ENCODE peak calls at places on chromosomes 13 and 19, in ten cellular contexts. One of them, this sample, is unnamed.

GRCh38 chr19:24033962-24034342 is 53.0 kb upstream of the ZNF254 start:
- DNase-seq in brain microvascular endothelial cell: peak; percentile 70
- DNase-seq in AG04450: peak; percentile 21
- DNase-seq in RWPE1: peak; percentile 47
- DNase-seq in fibroblast of pulmonary artery: peak; percentile 68
- DNase-seq in astrocyte: peak; percentile 57
- DNase-seq in dorsolateral prefrontal cortex: peak; percentile 54
- DNase-seq in progenitor cell of endocrine pancreas: no peak
- DNase-seq in CD8-positive, alpha-beta T cell: peak; percentile 34
- DNase-seq in psoas muscle: peak; percentile 60
- DNase-seq in this sample: peak; percentile 82

GRCh38 chr19:55447421-55448174 is 4.5 kb upstream of the SHISA7 start:
- DNase-seq in brain microvascular endothelial cell: no peak
- DNase-seq in AG04450: no peak
- DNase-seq in RWPE1: peak; percentile 67
- DNase-seq in fibroblast of pulmonary artery: peak; percentile 35
- DNase-seq in astrocyte: no peak
- DNase-seq in dorsolateral prefrontal cortex: peak; percentile 90
- DNase-seq in progenitor cell of endocrine pancreas: no peak
- DNase-seq in CD8-positive, alpha-beta T cell: no peak
- DNase-seq in psoas muscle: no peak
- DNase-seq in this sample: peak; percentile 53

GRCh38 chr19:13850910-13851753 is 25.8 kb upstream of the NANOS3 start:
- DNase-seq in brain microvascular endothelial cell: peak; percentile 92
- DNase-seq in AG04450: peak; percentile 88
- DNase-seq in RWPE1: peak; percentile 89
- DNase-seq in fibroblast of pulmonary artery: peak; percentile 91
- DNase-seq in astrocyte: peak; percentile 93
- DNase-seq in dorsolateral prefrontal cortex: no peak
- DNase-seq in progenitor cell of endocrine pancreas: no peak
- DNase-seq in CD8-positive, alpha-beta T cell: peak; percentile 81
- DNase-seq in psoas muscle: peak; percentile 95
- DNase-seq in this sample: peak; percentile 95

GRCh38 chr19:21092107-21092506 is 10.1 kb downstream of the ZNF714 start:
- DNase-seq in brain microvascular endothelial cell: no peak
- DNase-seq in AG04450: no peak
- DNase-seq in RWPE1: no peak
- DNase-seq in fibroblast of pulmonary artery: peak; percentile 54
- DNase-seq in astrocyte: peak; percentile 53
- DNase-seq in dorsolateral prefrontal cortex: no peak
- DNase-seq in progenitor cell of endocrine pancreas: no peak
- DNase-seq in CD8-positive, alpha-beta T cell: no peak
- DNase-seq in psoas muscle: no peak
- DNase-seq in this sample: no peak

GRCh38 chr19:38543807-38544568 is 73.8 kb downstream of the MAP4K1 start:
- DNase-seq in brain microvascular endothelial cell: peak; percentile 97
- DNase-seq in AG04450: peak; percentile 24
- DNase-seq in RWPE1: peak; percentile 94
- DNase-seq in fibroblast of pulmonary artery: peak; percentile 77
- DNase-seq in astrocyte: peak; percentile 81
- DNase-seq in dorsolateral prefrontal cortex: peak; percentile 84
- DNase-seq in progenitor cell of endocrine pancreas: no peak
- DNase-seq in CD8-positive, alpha-beta T cell: peak; percentile 16
- DNase-seq in psoas muscle: peak; percentile 94
- DNase-seq in this sample: peak; percentile 71

GRCh38 chr13:20303636-20304035 is 71.5 kb upstream of the GJB6 start:
- DNase-seq in brain microvascular endothelial cell: no peak
- DNase-seq in AG04450: no peak
- DNase-seq in RWPE1: no peak
- DNase-seq in fibroblast of pulmonary artery: no peak
- DNase-seq in astrocyte: peak; percentile 2
- DNase-seq in dorsolateral prefrontal cortex: no peak
- DNase-seq in progenitor cell of endocrine pancreas: no peak
- DNase-seq in CD8-positive, alpha-beta T cell: no peak
- DNase-seq in psoas muscle: no peak
- DNase-seq in this sample: no peak

GRCh38 chr13:114001331-114002008 is 27.6 kb upstream of the C13orf46 start:
- DNase-seq in brain microvascular endothelial cell: no peak
- DNase-seq in AG04450: no peak
- DNase-seq in RWPE1: no peak
- DNase-seq in fibroblast of pulmonary artery: no peak
- DNase-seq in astrocyte: no peak
- DNase-seq in dorsolateral prefrontal cortex: no peak
- DNase-seq in progenitor cell of endocrine pancreas: no peak
- DNase-seq in CD8-positive, alpha-beta T cell: no peak
- DNase-seq in psoas muscle: peak; percentile 46
- DNase-seq in this sample: no peak

GRCh38 chr19:55546822-55547614 is 1.7 kb upstream of the SBK3 start:
- DNase-seq in brain microvascular endothelial cell: peak; percentile 83
- DNase-seq in AG04450: peak; percentile 43
- DNase-seq in RWPE1: no peak
- DNase-seq in fibroblast of pulmonary artery: peak; percentile 77
- DNase-seq in astrocyte: peak; percentile 82
- DNase-seq in dorsolateral prefrontal cortex: no peak
- DNase-seq in progenitor cell of endocrine pancreas: no peak
- DNase-seq in CD8-positive, alpha-beta T cell: no peak
- DNase-seq in psoas muscle: peak; percentile 95
- DNase-seq in this sample: peak; percentile 89

GRCh38 chr19:2385053-2385721 is 25.1 kb downstream of the TMPRSS9 start:
- DNase-seq in brain microvascular endothelial cell: peak; percentile 59
- DNase-seq in AG04450: peak; percentile 27
- DNase-seq in RWPE1: peak; percentile 96
- DNase-seq in fibroblast of pulmonary artery: peak; percentile 55
- DNase-seq in astrocyte: peak; percentile 80
- DNase-seq in dorsolateral prefrontal cortex: no peak
- DNase-seq in progenitor cell of endocrine pancreas: no peak
- DNase-seq in CD8-positive, alpha-beta T cell: no peak
- DNase-seq in psoas muscle: peak; percentile 70
- DNase-seq in this sample: peak; percentile 93

GRCh38 chr19:13366529-13367143 is 139.6 kb downstream of the CACNA1A start:
- DNase-seq in brain microvascular endothelial cell: no peak
- DNase-seq in AG04450: no peak
- DNase-seq in RWPE1: peak; percentile 58
- DNase-seq in fibroblast of pulmonary artery: peak; percentile 54
- DNase-seq in astrocyte: peak; percentile 5
- DNase-seq in dorsolateral prefrontal cortex: no peak
- DNase-seq in progenitor cell of endocrine pancreas: no peak
- DNase-seq in CD8-positive, alpha-beta T cell: no peak
- DNase-seq in psoas muscle: no peak
- DNase-seq in this sample: peak; percentile 23

GRCh38 chr13:90564566-90564965 is 782.9 kb upstream of the MIR17HG start:
- DNase-seq in brain microvascular endothelial cell: no peak
- DNase-seq in AG04450: no peak
- DNase-seq in RWPE1: no peak
- DNase-seq in fibroblast of pulmonary artery: no peak
- DNase-seq in astrocyte: no peak
- DNase-seq in dorsolateral prefrontal cortex: no peak
- DNase-seq in progenitor cell of endocrine pancreas: no peak
- DNase-seq in CD8-positive, alpha-beta T cell: no peak
- DNase-seq in psoas muscle: no peak
- DNase-seq in this sample: no peak

GRCh38 chr13:113646921-113647340 is 11.1 kb downstream of the ATP4B start:
- DNase-seq in brain microvascular endothelial cell: no peak
- DNase-seq in AG04450: no peak
- DNase-seq in RWPE1: no peak
- DNase-seq in fibroblast of pulmonary artery: no peak
- DNase-seq in astrocyte: no peak
- DNase-seq in dorsolateral prefrontal cortex: peak; percentile 28
- DNase-seq in progenitor cell of endocrine pancreas: no peak
- DNase-seq in CD8-positive, alpha-beta T cell: no peak
- DNase-seq in psoas muscle: peak; percentile 40
- DNase-seq in this sample: no peak

GRCh38 chr19:6250909-6251308 is 28.9 kb downstream of the MLLT1 start:
- DNase-seq in brain microvascular endothelial cell: no peak
- DNase-seq in AG04450: no peak
- DNase-seq in RWPE1: no peak
- DNase-seq in fibroblast of pulmonary artery: no peak
- DNase-seq in astrocyte: no peak
- DNase-seq in dorsolateral prefrontal cortex: no peak
- DNase-seq in progenitor cell of endocrine pancreas: no peak
- DNase-seq in CD8-positive, alpha-beta T cell: no peak
- DNase-seq in psoas muscle: no peak
- DNase-seq in this sample: no peak

GRCh38 chr13:42497798-42498197 is 76.2 kb upstream of the TNFSF11 start:
- DNase-seq in brain microvascular endothelial cell: peak; percentile 86
- DNase-seq in AG04450: no peak
- DNase-seq in RWPE1: peak; percentile 77
- DNase-seq in fibroblast of pulmonary artery: peak; percentile 83
- DNase-seq in astrocyte: peak; percentile 65
- DNase-seq in dorsolateral prefrontal cortex: no peak
- DNase-seq in progenitor cell of endocrine pancreas: no peak
- DNase-seq in CD8-positive, alpha-beta T cell: no peak
- DNase-seq in psoas muscle: no peak
- DNase-seq in this sample: peak; percentile 55

GRCh38 chr19:56120371-56121179 is 520 bp downstream of the ZNF787 start:
- DNase-seq in brain microvascular endothelial cell: peak; percentile 53
- DNase-seq in AG04450: no peak
- DNase-seq in RWPE1: peak; percentile 80
- DNase-seq in fibroblast of pulmonary artery: peak; percentile 74
- DNase-seq in astrocyte: peak; percentile 59
- DNase-seq in dorsolateral prefrontal cortex: peak; percentile 54
- DNase-seq in progenitor cell of endocrine pancreas: peak; percentile 45
- DNase-seq in CD8-positive, alpha-beta T cell: peak; percentile 73
- DNase-seq in psoas muscle: peak; percentile 92
- DNase-seq in this sample: peak; percentile 87

GRCh38 chr13:97474581-97474980 is 40.6 kb downstream of the RAP2A start:
- DNase-seq in brain microvascular endothelial cell: no peak
- DNase-seq in AG04450: peak; percentile 8
- DNase-seq in RWPE1: no peak
- DNase-seq in fibroblast of pulmonary artery: no peak
- DNase-seq in astrocyte: no peak
- DNase-seq in dorsolateral prefrontal cortex: no peak
- DNase-seq in progenitor cell of endocrine pancreas: no peak
- DNase-seq in CD8-positive, alpha-beta T cell: no peak
- DNase-seq in psoas muscle: no peak
- DNase-seq in this sample: no peak

GRCh38 chr13:97478247-97478646 is 44.3 kb downstream of the RAP2A start:
- DNase-seq in brain microvascular endothelial cell: no peak
- DNase-seq in AG04450: no peak
- DNase-seq in RWPE1: no peak
- DNase-seq in fibroblast of pulmonary artery: no peak
- DNase-seq in astrocyte: no peak
- DNase-seq in dorsolateral prefrontal cortex: no peak
- DNase-seq in progenitor cell of endocrine pancreas: no peak
- DNase-seq in CD8-positive, alpha-beta T cell: no peak
- DNase-seq in psoas muscle: no peak
- DNase-seq in this sample: no peak

DNA sequence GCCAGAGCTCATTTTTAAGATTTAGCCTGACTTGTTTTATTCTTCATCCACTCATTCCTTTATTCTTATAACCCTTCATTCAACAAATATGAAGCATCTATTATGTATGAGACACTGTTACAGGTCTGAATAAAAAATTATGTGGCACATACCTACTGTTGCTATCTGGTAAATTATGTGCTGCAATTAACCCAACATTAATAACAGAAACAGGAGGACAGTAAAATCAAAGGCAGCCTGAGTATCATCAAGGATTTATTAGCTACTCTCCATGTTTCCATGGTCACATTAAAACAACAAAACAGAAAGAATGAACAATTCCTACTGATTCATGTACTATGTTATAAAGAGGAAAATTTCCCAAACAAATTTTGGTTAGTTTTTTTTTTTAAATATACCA is 43.9 kb downstream of the RAP2A start:
- DNase-seq in brain microvascular endothelial cell: no peak
- DNase-seq in AG04450: no peak
- DNase-seq in RWPE1: no peak
- DNase-seq in fibroblast of pulmonary artery: no peak
- DNase-seq in astrocyte: no peak
- DNase-seq in dorsolateral prefrontal cortex: no peak
- DNase-seq in progenitor cell of endocrine pancreas: no peak
- DNase-seq in CD8-positive, alpha-beta T cell: no peak
- DNase-seq in psoas muscle: no peak
- DNase-seq in this sample: no peak
- TF ChIP-seq CTCF in brain microvascular endothelial cell: no peak
- TF ChIP-seq CTCF in AG04450: no peak
- TF ChIP-seq CTCF in RWPE1: no peak
- TF ChIP-seq CTCF in fibroblast of pulmonary artery: no peak
- TF ChIP-seq CTCF in astrocyte: no peak
- TF ChIP-seq CTCF in dorsolateral prefrontal cortex: no peak
- TF ChIP-seq CTCF in progenitor cell of endocrine pancreas: no peak
- TF ChIP-seq CTCF in CD8-positive, alpha-beta T cell: no peak
- TF ChIP-seq CTCF in psoas muscle: no peak
- TF ChIP-seq CTCF in this sample: no peak

GRCh38 chr13:55963934-55964333 is 1176.8 kb upstream of the PRR20A start:
- DNase-seq in brain microvascular endothelial cell: no peak
- DNase-seq in AG04450: no peak
- DNase-seq in RWPE1: no peak
- DNase-seq in fibroblast of pulmonary artery: no peak
- DNase-seq in astrocyte: no peak
- DNase-seq in dorsolateral prefrontal cortex: no peak
- DNase-seq in progenitor cell of endocrine pancreas: no peak
- DNase-seq in CD8-positive, alpha-beta T cell: no peak
- DNase-seq in psoas muscle: no peak
- DNase-seq in this sample: no peak

GRCh38 chr13:55967055-55967454 is 1173.7 kb upstream of the PRR20A start:
- DNase-seq in brain microvascular endothelial cell: no peak
- DNase-seq in AG04450: no peak
- DNase-seq in RWPE1: no peak
- DNase-seq in fibroblast of pulmonary artery: no peak
- DNase-seq in astrocyte: no peak
- DNase-seq in dorsolateral prefrontal cortex: no peak
- DNase-seq in progenitor cell of endocrine pancreas: no peak
- DNase-seq in CD8-positive, alpha-beta T cell: no peak
- DNase-seq in psoas muscle: no peak
- DNase-seq in this sample: no peak
- TF ChIP-seq CTCF in brain microvascular endothelial cell: no peak
- TF ChIP-seq CTCF in AG04450: no peak
- TF ChIP-seq CTCF in RWPE1: no peak
- TF ChIP-seq CTCF in fibroblast of pulmonary artery: no peak
- TF ChIP-seq CTCF in astrocyte: no peak
- TF ChIP-seq CTCF in dorsolateral prefrontal cortex: no peak
- TF ChIP-seq CTCF in progenitor cell of endocrine pancreas: no peak
- TF ChIP-seq CTCF in CD8-positive, alpha-beta T cell: no peak
- TF ChIP-seq CTCF in psoas muscle: no peak
- TF ChIP-seq CTCF in this sample: no peak

DNA sequence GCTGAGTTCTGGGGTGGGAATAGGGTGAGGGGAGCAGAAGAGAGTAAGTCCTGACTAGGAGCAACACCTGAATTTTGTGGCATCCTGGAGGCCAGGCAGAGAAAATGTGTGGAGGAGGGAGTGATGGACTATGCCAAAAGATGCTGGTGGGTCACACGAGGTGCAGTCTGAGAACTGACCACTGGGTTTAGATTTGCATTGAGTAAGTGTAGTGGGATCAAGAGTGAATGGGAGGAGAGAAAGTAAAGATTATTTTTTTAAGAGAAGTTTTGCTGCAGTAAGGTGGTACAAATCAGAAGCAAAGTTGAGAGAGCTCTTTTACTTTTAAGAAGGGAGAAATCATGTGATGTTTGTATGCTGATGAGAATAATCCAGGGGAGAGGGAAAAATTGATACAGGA is 405.1 kb downstream of the DLEU7 start:
- DNase-seq in brain microvascular endothelial cell: no peak
- DNase-seq in AG04450: no peak
- DNase-seq in RWPE1: no peak
- DNase-seq in fibroblast of pulmonary artery: no peak
- DNase-seq in astrocyte: no peak
- DNase-seq in dorsolateral prefrontal cortex: no peak
- DNase-seq in progenitor cell of endocrine pancreas: no peak
- DNase-seq in CD8-positive, alpha-beta T cell: no peak
- DNase-seq in psoas muscle: no peak
- DNase-seq in this sample: no peak
- TF ChIP-seq CTCF in brain microvascular endothelial cell: no peak
- TF ChIP-seq CTCF in AG04450: no peak
- TF ChIP-seq CTCF in RWPE1: no peak
- TF ChIP-seq CTCF in fibroblast of pulmonary artery: no peak
- TF ChIP-seq CTCF in astrocyte: no peak
- TF ChIP-seq CTCF in dorsolateral prefrontal cortex: no peak
- TF ChIP-seq CTCF in progenitor cell of endocrine pancreas: no peak
- TF ChIP-seq CTCF in CD8-positive, alpha-beta T cell: no peak
- TF ChIP-seq CTCF in psoas muscle: no peak
- TF ChIP-seq CTCF in this sample: no peak

GRCh38 chr19:11749751-11750150 is 11.0 kb upstream of the ZNF823 start:
- DNase-seq in brain microvascular endothelial cell: no peak
- DNase-seq in AG04450: no peak
- DNase-seq in RWPE1: no peak
- DNase-seq in fibroblast of pulmonary artery: no peak
- DNase-seq in astrocyte: no peak
- DNase-seq in dorsolateral prefrontal cortex: no peak
- DNase-seq in progenitor cell of endocrine pancreas: no peak
- DNase-seq in CD8-positive, alpha-beta T cell: no peak
- DNase-seq in psoas muscle: no peak
- DNase-seq in this sample: no peak
- TF ChIP-seq CTCF in brain microvascular endothelial cell: no peak
- TF ChIP-seq CTCF in AG04450: no peak
- TF ChIP-seq CTCF in RWPE1: no peak
- TF ChIP-seq CTCF in fibroblast of pulmonary artery: no peak
- TF ChIP-seq CTCF in astrocyte: no peak
- TF ChIP-seq CTCF in dorsolateral prefrontal cortex: no peak
- TF ChIP-seq CTCF in progenitor cell of endocrine pancreas: no peak
- TF ChIP-seq CTCF in CD8-positive, alpha-beta T cell: no peak
- TF ChIP-seq CTCF in psoas muscle: no peak
- TF ChIP-seq CTCF in this sample: no peak

This sample was measured in foreskin fibroblast.